ENCODE peak calls at places on chromosomes 13 and 19, in nine cellular contexts. F is CD4-positive, alpha-beta memory T cell; M is AG20443; A is transverse colon; W is amniotic stem cell; H is T-helper 1 cell; V is AG10803; R is COR-L47; X is colonic mucosa. Z is an unnamed sample.
A peak's percentile ranks its signal among the peaks of the same experiment; 100 is the strongest.

GRCh38 chr19:56983148-56983547 is 136.6 kb upstream of the USP29 start:
- DNase-seq in V (no peak), F (no peak), M (no peak), W (no peak), A (no peak), R (no peak), H (no peak), X (no peak), Z (no peak)

GRCh38 chr19:2482354-2483038 is 6.6 kb downstream of the GADD45B start:
- DNase-seq in F (no peak), X (no peak), H (no peak), V (no peak), M (no peak), W (no peak), R (no peak), A (no peak), Z (no peak)

GRCh38 chr19:28497137-28497536 is 715.8 kb downstream of the UQCRFS1 start:
- DNase-seq in M (no peak), F (no peak), W (no peak), R (no peak), X (no peak), V (no peak), A (no peak), H (no peak), Z (no peak)

GRCh38 chr13:66102864-66103263 is 1127.3 kb downstream of the PCDH9 start:
- DNase-seq in H (no peak), R (no peak), M (no peak), X (no peak), W (no peak), A (no peak), V (peak; percentile 7), F (no peak), Z (no peak)

GRCh38 chr19:15381864-15382263 is 2.3 kb upstream of the AKAP8 start:
- DNase-seq in X (no peak), A (no peak), F (no peak), V (no peak), M (no peak), W (no peak), H (no peak), R (no peak), Z (no peak)

GRCh38 chr13:27556109-27556508 is 64.2 kb downstream of the LNX2 start:
- DNase-seq in M (peak; percentile 19), A (no peak), H (no peak), V (peak; percentile 43), W (peak; percentile 5), R (no peak), F (no peak), X (no peak), Z (no peak)

GRCh38 chr13:41465215-41465907 is 8.0 kb downstream of the RGCC start:
- DNase-seq in W (no peak), H (peak; percentile 64), R (no peak), A (peak; percentile 70), M (peak; percentile 86), F (peak; percentile 91), X (peak; percentile 33), V (peak; percentile 70), Z (peak; percentile 82)

GRCh38 chr13:66700336-66700735 is 529.8 kb downstream of the PCDH9 start:
- DNase-seq in R (no peak), W (no peak), M (no peak), X (no peak), V (no peak), F (no peak), H (no peak), A (no peak), Z (no peak)

GRCh38 chr13:80141114-80141849 is 199.6 kb downstream of the SPRY2 start:
- DNase-seq in V (peak; percentile 64), F (no peak), X (no peak), W (peak; percentile 63), M (peak; percentile 61), R (no peak), A (no peak), H (no peak), Z (no peak)

Z was measured in naive thymus-derived CD4-positive, alpha-beta T cell.